ENCODE peak calls at places on chromosomes 5 and 9, in six cellular contexts. Z is ACHN; W is left lobe of liver; F is activated naive CD8-positive, alpha-beta T cell treated with anti-CD3 and anti-CD28 coated beads, Interleukin-2, amount 10 ng/mL, durations not matched to agents 7 days and 5 days; Q is LoVo; A is NCI-H1105. P is an unnamed sample.

GRCh38 chr5:181167814-181168488 is 20.6 kb downstream of the OR2V2 start:
- DNase-seq in Z (peak), W (no peak), F (peak), Q (no peak), A (no peak), P (no peak)

GRCh38 chr9:134181648-134182034 is 17.3 kb upstream of the RNU6ATAC start:
- DNase-seq in Z (no peak), W (peak), F (peak), Q (no peak), A (no peak), P (no peak)

GRCh38 chr5:53942724-53943123 is 367.6 kb downstream of the ARL15 start:
- DNase-seq in Z (no peak), W (no peak), F (no peak), Q (no peak), A (no peak), P (no peak)

GRCh38 chr5:27473300-27474053 is 435.1 kb upstream of the CDH9 start:
- DNase-seq in Z (no peak), W (no peak), F (no peak), Q (no peak), A (no peak), P (no peak)

GRCh38 chr9:116421006-116421538 is 266.0 kb upstream of the TRIM32 start:
- DNase-seq in Z (no peak), W (no peak), F (no peak), Q (no peak), A (no peak), P (peak)

GRCh38 chr5:36728697-36729543 is 122.5 kb downstream of the SLC1A3 start:
- DNase-seq in Z (peak), W (no peak), F (no peak), Q (peak), A (peak), P (peak)

GRCh38 chr9:7844283-7844682 is 44.7 kb upstream of the DMAC1 start:
- DNase-seq in Z (peak), W (no peak), F (no peak), Q (peak), A (no peak), P (no peak)

GRCh38 chr9:21144620-21145019 is 3.0 kb upstream of the IFNW1 start:
- DNase-seq in Z (no peak), W (no peak), F (no peak), Q (no peak), A (no peak), P (no peak)

GRCh38 chr5:125376059-125376641 is 629.7 kb upstream of the ZNF608 start:
- DNase-seq in Z (no peak), W (no peak), F (no peak), Q (no peak), A (no peak), P (no peak)

GRCh38 chr5:178346607-178347334 is 114.2 kb upstream of the PHYKPL start:
- DNase-seq in Z (no peak), W (no peak), F (no peak), Q (no peak), A (no peak), P (no peak)

GRCh38 chr9:8408575-8409190 is 609.1 kb upstream of the DMAC1 start:
- DNase-seq in Z (no peak), W (no peak), F (no peak), Q (no peak), A (no peak), P (no peak)

GRCh38 chr9:114324492-114324891 is 1.6 kb downstream of the ORM1 start:
- DNase-seq in Z (no peak), W (no peak), F (no peak), Q (no peak), A (no peak), P (no peak)

GRCh38 chr5:59246470-59247250 is 646.9 kb downstream of the PDE4D start:
- DNase-seq in Z (no peak), W (no peak), F (no peak), Q (peak), A (no peak), P (no peak)

GRCh38 chr9:84754461-84754860 is 84.9 kb downstream of the NTRK2 start:
- DNase-seq in Z (no peak), W (no peak), F (no peak), Q (no peak), A (no peak), P (no peak)

GRCh38 chr9:88017086-88017485 is 42.8 kb upstream of the CDK20 start:
- DNase-seq in Z (no peak), W (no peak), F (no peak), Q (no peak), A (no peak), P (peak)

GRCh38 chr5:140785905-140786686 is at the start of gene PCDHA1:
- DNase-seq in Z (no peak), W (no peak), F (no peak), Q (no peak), A (no peak), P (no peak)

GRCh38 chr9:1267581-1267980 is 217.4 kb downstream of the DMRT2 start:
- DNase-seq in Z (no peak), W (peak), F (no peak), Q (no peak), A (peak), P (no peak)

GRCh38 chr5:1736889-1737711 is 62.5 kb downstream of the MRPL36 start:
- DNase-seq in Z (no peak), W (no peak), F (no peak), Q (no peak), A (no peak), P (no peak)

GRCh38 chr9:91726406-91727100 is 223.5 kb downstream of the ROR2 start:
- DNase-seq in Z (no peak), W (no peak), F (no peak), Q (no peak), A (no peak), P (no peak)

GRCh38 chr5:95664204-95664786 is 17.7 kb downstream of the RFESD start:
- DNase-seq in Z (peak), W (no peak), F (no peak), Q (peak), A (peak), P (peak)

GRCh38 chr9:129021091-129021490 is 7.0 kb downstream of the SH3GLB2 start:
- DNase-seq in Z (no peak), W (no peak), F (no peak), Q (no peak), A (no peak), P (no peak)

GRCh38 chr5:141040093-141040762 is 10.9 kb upstream of the PCDHB1 start:
- DNase-seq in Z (no peak), W (peak), F (no peak), Q (peak), A (peak), P (peak)

P was measured in AG20443.